ENCODE peak calls at places on chromosomes 4 and X, in eight cellular contexts. A is activated CD8-positive, alpha-beta T cell treated with anti-CD3 and anti-CD28 coated beads, Interleukin-2, amount 10 ng/mL, durations not matched to agents 7 days and 5 days; F is naive thymus-derived CD4-positive, alpha-beta T cell; X is iris pigment epithelial cell; Y is naive thymus-derived CD8-positive, alpha-beta T cell; P is RPMI8226; I is iPS-NIHi11; N is naive B cell. Z is an unnamed sample.

GRCh38 chr4:27366424-27366823 is 505.8 kb downstream of the STIM2 start:
- DNase-seq in F (no peak), I (no peak), P (no peak), X (peak), A (no peak), N (no peak), Y (no peak), Z (no peak)

GRCh38 chr4:107691378-107691777 is 28.7 kb downstream of the PAPSS1 start:
- DNase-seq in Y (no peak), A (no peak), N (no peak), P (no peak), X (no peak), I (no peak), F (no peak), Z (no peak)

GRCh38 chr4:106495498-106495897 is 126.9 kb upstream of the GIMD1 start:
- DNase-seq in Y (no peak), I (no peak), A (no peak), N (no peak), X (no peak), P (no peak), F (no peak), Z (peak)

GRCh38 chr4:24121395-24122175 is 231.7 kb upstream of the PPARGC1A start:
- DNase-seq in I (no peak), A (no peak), N (no peak), X (peak), F (no peak), P (no peak), Y (no peak), Z (peak)

GRCh38 chr4:143641406-143641805 is 59.1 kb downstream of the FREM3 start:
- DNase-seq in F (no peak), X (no peak), Y (no peak), N (no peak), A (no peak), I (no peak), P (no peak), Z (no peak)

GRCh38 chr4:142850478-142850877 is 4.4 kb upstream of the INPP4B start:
- DNase-seq in F (no peak), N (no peak), X (no peak), P (no peak), Y (no peak), A (no peak), I (peak), Z (no peak)

GRCh38 chr4:15213415-15213814 is 211.1 kb downstream of the CPEB2 start:
- DNase-seq in I (no peak), N (no peak), A (no peak), P (no peak), Y (no peak), X (no peak), F (no peak), Z (no peak)

GRCh38 chrX:34956915-34957314 is 14.3 kb downstream of the FAM47B start:
- DNase-seq in P (no peak), N (no peak), Y (no peak), I (no peak), F (no peak), X (peak), A (no peak), Z (peak)

GRCh38 chr4:109406337-109406931 is 27.2 kb upstream of the SEC24B start:
- DNase-seq in Y (peak), N (peak), P (peak), A (peak), X (peak), I (peak), F (peak), Z (peak)

GRCh38 chr4:118326585-118326984 is 26.2 kb downstream of the PRSS12 start:
- DNase-seq in N (no peak), I (no peak), A (no peak), X (no peak), P (no peak), Y (no peak), F (no peak), Z (no peak)

GRCh38 chrX:11287505-11287904 is 5.7 kb upstream of the AMELX start:
- DNase-seq in Y (no peak), F (no peak), N (no peak), I (no peak), P (no peak), A (no peak), X (peak), Z (peak)

GRCh38 chr4:141789716-141790115 is 153.3 kb downstream of the IL15 start:
- DNase-seq in X (peak), Y (no peak), I (no peak), N (no peak), A (no peak), F (no peak), P (no peak), Z (no peak)

GRCh38 chr4:27790911-27791310 is 930.3 kb downstream of the STIM2 start:
- DNase-seq in F (no peak), Y (no peak), I (no peak), N (no peak), A (no peak), X (peak), P (no peak), Z (peak)

Z was measured in foreskin fibroblast.